ENCODE peak calls at places on chromosomes 2 and 18, in five cellular contexts. E, X, S, N and K are unnamed samples. For H3K4me1, the result is how much of the 10 kb centered on the place peaks cover.

GRCh38 chr18:56575819-56576663 is 62.4 kb downstream of the TXNL1 start:
- DNase-seq in S (peak), N (no peak), E (peak), X (no peak), K (peak)

GRCh38 chr2:122031544-122032263 is 276.3 kb downstream of the TSN start:
- DNase-seq in N (no peak), E (no peak), S (peak), X (peak), K (peak)

GRCh38 chr18:57051586-57052044 is 95.3 kb upstream of the BOD1L2 start:
- DNase-seq in X (peak), N (no peak), S (no peak), E (no peak), K (peak)

GRCh38 chr18:70578480-70578879 is 289.6 kb downstream of the SOCS6 start:
- DNase-seq in N (peak), X (no peak), S (peak), E (peak), K (no peak)

GRCh38 chr2:234881413-234882241 is 70.2 kb upstream of the SH3BP4 start:
- DNase-seq in E (peak), N (peak), S (peak), X (no peak), K (peak)

GRCh38 chr2:1407950-1408695 is 5.1 kb upstream of the TPO start:
- DNase-seq in N (no peak), S (no peak), E (no peak), X (no peak), K (no peak)

GRCh38 chr2:105287692-105288091 is 41.8 kb downstream of the TGFBRAP1 start:
- DNase-seq in X (peak), E (peak), S (peak), N (peak), K (peak)

GRCh38 chr2:184215745-184216144 is 382.6 kb upstream of the ZNF804A start:
- DNase-seq in E (no peak), X (no peak), S (no peak), N (no peak), K (no peak)

GRCh38 chr2:128771401-128771800 is 452.7 kb upstream of the HS6ST1 start:
- DNase-seq in E (no peak), S (no peak), N (peak), X (no peak), K (no peak)

GRCh38 chr18:13437034-13437433 is 218.5 kb downstream of the LDLRAD4 start:
- DNase-seq in X (no peak), S (no peak), E (no peak), N (no peak), K (no peak)

GRCh38 chr2:11963966-11964365 is 217.5 kb downstream of the LPIN1 start:
- DNase-seq in X (no peak), S (no peak), N (no peak), E (no peak), K (no peak)

DNA sequence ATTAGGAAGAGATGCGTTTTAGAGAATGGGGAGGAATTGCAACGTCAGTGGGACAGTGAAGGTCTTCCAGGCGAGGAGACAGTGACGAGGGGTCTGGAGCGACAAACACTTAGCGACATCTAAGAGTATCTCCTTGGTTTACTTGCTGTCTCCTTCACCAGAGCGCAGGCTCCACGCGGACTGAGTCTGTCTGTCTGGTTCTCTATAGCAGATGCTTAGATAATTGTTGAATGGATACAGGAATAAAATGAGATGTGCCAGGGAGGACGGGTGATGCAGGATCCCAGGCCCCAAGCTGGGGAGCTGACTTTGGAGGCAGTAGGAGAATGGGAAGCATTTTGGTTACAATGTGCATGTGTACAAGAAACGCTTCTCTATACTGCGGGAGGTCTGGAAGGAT is 56.9 kb upstream of the SMAD7 start:
- DNase-seq in N (no peak), E (no peak), X (no peak), S (no peak), K (no peak)
- TF ChIP-seq YY1 in N (no peak), E (no peak), X (no peak), S (no peak), K (no peak)

DNA sequence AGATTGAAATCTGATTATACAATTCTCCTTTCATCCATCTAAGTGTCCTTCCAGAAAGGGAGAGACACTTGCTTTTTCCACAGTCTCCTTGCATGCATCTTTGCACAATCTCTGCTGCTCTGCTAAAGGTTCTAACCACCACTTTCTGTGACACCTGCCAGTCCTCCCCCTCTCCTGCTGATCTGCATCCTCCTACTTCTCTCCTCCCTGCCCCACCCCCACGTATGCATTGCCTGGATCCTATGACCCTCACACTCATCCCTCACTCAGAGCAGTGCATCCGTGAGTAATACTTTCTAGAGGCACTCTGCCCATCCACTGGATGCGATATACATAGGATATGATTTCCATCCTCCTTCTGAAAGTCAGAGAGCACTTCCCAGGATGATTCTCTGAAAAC is 27.7 kb upstream of the TRAPPC8 start:
- DNase-seq in S (no peak), E (no peak), N (no peak), X (no peak), K (no peak)
- H3K4me1 ChIP-seq in S (under half), E (under half), N (under half), X (under half), K (under half)

GRCh38 chr2:21044694-21045371 is 960 bp upstream of the APOB start:
- DNase-seq in N (no peak), E (no peak), S (no peak), X (no peak), K (no peak)

GRCh38 chr2:21041943-21042707 is 1.7 kb downstream of the APOB start:
- DNase-seq in X (no peak), E (peak), N (no peak), S (no peak), K (peak)

GRCh38 chr2:21043744-21044532 is at the start of gene APOB:
- DNase-seq in N (no peak), X (no peak), S (no peak), E (peak), K (peak)

GRCh38 chr2:21042708-21042957 is 1.2 kb downstream of the APOB start:
- DNase-seq in S (no peak), N (no peak), X (no peak), E (no peak), K (no peak)

GRCh38 chr2:21042958-21043743 is 722 bp downstream of the APOB start:
- DNase-seq in N (peak), S (peak), E (peak), X (no peak), K (peak)
- TF ChIP-seq YY1 in N (no peak), S (no peak), E (peak), X (no peak), K (no peak)

DNA sequence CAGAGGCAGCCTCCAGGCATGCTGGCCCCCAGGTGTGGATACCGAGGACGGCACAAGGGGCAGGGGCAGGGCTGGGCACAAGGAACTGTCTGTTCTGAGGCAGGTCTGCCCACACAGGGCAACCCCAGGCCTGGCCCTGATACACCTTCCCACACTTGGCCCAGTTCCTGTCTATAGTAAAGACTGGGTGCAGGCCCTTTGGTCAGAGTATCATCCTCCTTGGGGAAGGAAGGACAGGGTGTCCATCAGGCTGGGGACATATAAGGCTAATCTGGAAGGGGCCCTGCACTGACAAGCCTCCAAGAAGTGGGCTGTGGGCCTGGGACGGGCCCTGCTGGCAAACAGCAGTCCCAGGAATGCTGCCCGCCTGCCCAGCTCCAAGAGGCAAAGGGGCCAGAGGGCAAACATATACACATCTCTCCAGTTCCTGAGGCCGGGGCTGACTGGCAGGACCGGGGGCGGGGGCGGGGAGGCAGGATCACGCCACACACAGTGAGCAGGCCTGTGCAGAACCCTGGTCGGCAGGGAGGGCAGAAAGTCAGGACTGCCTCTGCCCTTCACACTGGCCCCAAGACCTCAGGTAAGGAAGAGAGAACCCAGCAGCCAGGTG is 18.9 kb downstream of the SDC1 start:
- DNase-seq in S (no peak), E (no peak), X (no peak), N (no peak), K (no peak)
- H3K4me1 ChIP-seq in S (under half), E (half or more), X (under half), N (under half), K (under half)

GRCh38 chr2:222774941-222775340 is 85.9 kb upstream of the ACSL3 start:
- DNase-seq in N (no peak), X (no peak), S (no peak), E (peak), K (no peak)
- TF ChIP-seq YY1 in N (no peak), X (no peak), S (no peak), E (no peak), K (no peak)

DNA sequence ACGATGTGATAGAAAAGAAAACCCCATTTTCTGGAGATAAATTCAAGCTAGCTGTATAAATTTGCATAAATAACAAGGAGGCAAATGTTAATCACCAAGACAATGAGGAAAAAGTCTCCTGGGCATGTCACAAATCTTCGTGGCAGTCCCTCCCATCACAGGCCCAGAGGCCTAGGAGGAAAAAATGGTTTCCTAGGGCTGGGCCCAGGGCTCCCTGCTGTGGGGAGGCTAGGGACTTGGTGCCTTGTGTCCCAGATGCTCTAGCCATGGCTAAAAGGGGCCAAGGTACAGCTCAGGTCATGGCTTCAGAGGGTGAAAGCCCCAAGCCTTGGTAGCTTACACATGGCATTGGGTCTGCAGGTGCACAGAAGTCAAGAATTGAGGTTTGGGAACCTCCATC is 134.6 kb downstream of the CABLES1 start:
- DNase-seq in S (no peak), X (no peak), E (no peak), N (no peak), K (no peak)
- H3K4me1 ChIP-seq in S (under half), X (under half), E (under half), N (under half), K (under half)